ENCODE peak calls at places on chromosomes 12 and 14, in five cellular contexts. One of them, this sample, is unnamed.

GRCh38 chr14:87643005-87643404 is 350.0 kb downstream of the GALC start:
- DNase-seq in HCT116: no peak
- DNase-seq in neural crest cell: no peak
- DNase-seq in stomach: no peak
- DNase-seq in nephron progenitor cell: no peak
- DNase-seq in this sample: no peak

GRCh38 chr12:66035289-66035961 is 95.1 kb downstream of the LLPH start:
- DNase-seq in HCT116: peak; percentile 68
- DNase-seq in neural crest cell: peak; percentile 22
- DNase-seq in stomach: no peak
- DNase-seq in nephron progenitor cell: no peak
- DNase-seq in this sample: no peak

GRCh38 chr12:58918475-58918874 is 1.8 kb downstream of the LRIG3 start:
- DNase-seq in HCT116: no peak
- DNase-seq in neural crest cell: no peak
- DNase-seq in stomach: no peak
- DNase-seq in nephron progenitor cell: no peak
- DNase-seq in this sample: no peak

GRCh38 chr12:57836442-57837375 is 9.8 kb downstream of the CTDSP2 start:
- DNase-seq in HCT116: no peak
- DNase-seq in neural crest cell: no peak
- DNase-seq in stomach: peak; percentile 63
- DNase-seq in nephron progenitor cell: peak; percentile 43
- DNase-seq in this sample: no peak

GRCh38 chr14:54808326-54809161 is 94.1 kb downstream of the GCH1 start:
- DNase-seq in HCT116: no peak
- DNase-seq in neural crest cell: no peak
- DNase-seq in stomach: no peak
- DNase-seq in nephron progenitor cell: no peak
- DNase-seq in this sample: no peak

GRCh38 chr14:98114122-98114895 is 1157.7 kb downstream of the BCL11B start:
- DNase-seq in HCT116: no peak
- DNase-seq in neural crest cell: no peak
- DNase-seq in stomach: no peak
- DNase-seq in nephron progenitor cell: no peak
- DNase-seq in this sample: no peak

GRCh38 chr12:34390846-34391700 is 368.8 kb downstream of the ALG10 start:
- DNase-seq in HCT116: no peak
- DNase-seq in neural crest cell: no peak
- DNase-seq in stomach: no peak
- DNase-seq in nephron progenitor cell: no peak
- DNase-seq in this sample: no peak

GRCh38 chr14:24965934-24966593 is 83.9 kb downstream of the STXBP6 start:
- DNase-seq in HCT116: no peak
- DNase-seq in neural crest cell: no peak
- DNase-seq in stomach: peak; percentile 37
- DNase-seq in nephron progenitor cell: no peak
- DNase-seq in this sample: no peak

GRCh38 chr12:123019841-123020138 is 39.3 kb downstream of the ARL6IP4 start:
- DNase-seq in HCT116: no peak
- DNase-seq in neural crest cell: no peak
- DNase-seq in stomach: no peak
- DNase-seq in nephron progenitor cell: no peak
- DNase-seq in this sample: no peak

GRCh38 chr14:43894534-43894933 is 612.5 kb downstream of the FSCB start:
- DNase-seq in HCT116: peak; percentile 7
- DNase-seq in neural crest cell: no peak
- DNase-seq in stomach: no peak
- DNase-seq in nephron progenitor cell: no peak
- DNase-seq in this sample: peak; percentile 3

GRCh38 chr14:87971010-87971409 is 22.0 kb downstream of the GALC start:
- DNase-seq in HCT116: no peak
- DNase-seq in neural crest cell: no peak
- DNase-seq in stomach: no peak
- DNase-seq in nephron progenitor cell: no peak
- DNase-seq in this sample: no peak

GRCh38 chr12:119669744-119670472 is 2.0 kb downstream of the PRKAB1 start:
- DNase-seq in HCT116: no peak
- DNase-seq in neural crest cell: no peak
- DNase-seq in stomach: peak; percentile 84
- DNase-seq in nephron progenitor cell: no peak
- DNase-seq in this sample: peak; percentile 61

GRCh38 chr12:45281994-45282393 is 66.1 kb downstream of the ANO6 start:
- DNase-seq in HCT116: no peak
- DNase-seq in neural crest cell: no peak
- DNase-seq in stomach: no peak
- DNase-seq in nephron progenitor cell: no peak
- DNase-seq in this sample: no peak

GRCh38 chr14:70416717-70417349 is at the start of gene SYNJ2BP:
- DNase-seq in HCT116: peak; percentile 69
- DNase-seq in neural crest cell: peak; percentile 39
- DNase-seq in stomach: peak; percentile 90
- DNase-seq in nephron progenitor cell: peak; percentile 43
- DNase-seq in this sample: peak; percentile 80

GRCh38 chr12:47903151-47903611 is 1.6 kb downstream of the VDR start:
- DNase-seq in HCT116: no peak
- DNase-seq in neural crest cell: no peak
- DNase-seq in stomach: peak; percentile 53
- DNase-seq in nephron progenitor cell: no peak
- DNase-seq in this sample: no peak

GRCh38 chr12:65830305-65830704 is 6.0 kb downstream of the HMGA2 start:
- DNase-seq in HCT116: no peak
- DNase-seq in neural crest cell: no peak
- DNase-seq in stomach: no peak
- DNase-seq in nephron progenitor cell: no peak
- DNase-seq in this sample: no peak

GRCh38 chr12:46794593-46795190 is 31.1 kb downstream of the SLC38A4 start:
- DNase-seq in HCT116: no peak
- DNase-seq in neural crest cell: no peak
- DNase-seq in stomach: no peak
- DNase-seq in nephron progenitor cell: no peak
- DNase-seq in this sample: no peak

GRCh38 chr14:92883066-92883465 is 39.9 kb upstream of the CHGA start:
- DNase-seq in HCT116: no peak
- DNase-seq in neural crest cell: no peak
- DNase-seq in stomach: no peak
- DNase-seq in nephron progenitor cell: no peak
- DNase-seq in this sample: no peak

GRCh38 chr14:92880351-92880750 is 42.6 kb upstream of the CHGA start:
- DNase-seq in HCT116: no peak
- DNase-seq in neural crest cell: no peak
- DNase-seq in stomach: no peak
- DNase-seq in nephron progenitor cell: no peak
- DNase-seq in this sample: no peak

GRCh38 chr14:92877757-92878431 is 45.1 kb upstream of the CHGA start:
- DNase-seq in HCT116: no peak
- DNase-seq in neural crest cell: no peak
- DNase-seq in stomach: no peak
- DNase-seq in nephron progenitor cell: peak; percentile 46
- DNase-seq in this sample: no peak

GRCh38 chr14:92884410-92884809 is 38.5 kb upstream of the CHGA start:
- DNase-seq in HCT116: no peak
- DNase-seq in neural crest cell: no peak
- DNase-seq in stomach: no peak
- DNase-seq in nephron progenitor cell: no peak
- DNase-seq in this sample: no peak

DNA sequence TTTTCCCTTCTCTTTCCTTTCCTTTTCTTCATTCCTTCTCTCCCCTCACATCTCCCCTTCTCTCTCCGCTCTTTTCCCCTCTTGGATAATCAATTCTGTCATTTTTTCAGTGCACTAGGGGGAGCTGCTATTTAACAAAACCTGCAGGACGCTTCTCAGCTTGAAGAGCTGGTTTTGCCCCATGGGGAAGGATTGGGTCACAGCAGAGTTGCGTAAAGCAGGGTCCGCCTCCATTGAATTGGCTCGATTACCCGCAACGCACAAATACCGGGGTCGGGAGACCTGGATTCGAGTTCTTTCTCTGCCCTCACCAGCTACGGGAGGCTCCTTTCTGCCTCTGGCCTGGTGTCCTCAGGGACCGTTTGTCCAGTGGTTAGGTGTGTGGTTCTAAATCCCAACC is 42.1 kb upstream of the CHGA start:
- DNase-seq in HCT116: peak; percentile 22
- DNase-seq in neural crest cell: no peak
- DNase-seq in stomach: no peak
- DNase-seq in nephron progenitor cell: no peak
- DNase-seq in this sample: peak; percentile 19
- TF ChIP-seq CTCF in HCT116: peak; percentile 69
- TF ChIP-seq CTCF in neural crest cell: peak; percentile 50
- TF ChIP-seq CTCF in stomach: no peak
- TF ChIP-seq CTCF in nephron progenitor cell: no peak
- TF ChIP-seq CTCF in this sample: peak; percentile 67

GRCh38 chr12:104339663-104340062 is 36.1 kb downstream of the EID3 start:
- DNase-seq in HCT116: no peak
- DNase-seq in neural crest cell: no peak
- DNase-seq in stomach: no peak
- DNase-seq in nephron progenitor cell: no peak
- DNase-seq in this sample: no peak
- TF ChIP-seq CTCF in HCT116: no peak
- TF ChIP-seq CTCF in neural crest cell: no peak
- TF ChIP-seq CTCF in stomach: no peak
- TF ChIP-seq CTCF in nephron progenitor cell: no peak
- TF ChIP-seq CTCF in this sample: no peak

GRCh38 chr12:51901121-51901812 is 6.0 kb upstream of the ACVRL1 start:
- DNase-seq in HCT116: no peak
- DNase-seq in neural crest cell: no peak
- DNase-seq in stomach: no peak
- DNase-seq in nephron progenitor cell: no peak
- DNase-seq in this sample: no peak
- TF ChIP-seq CTCF in HCT116: no peak
- TF ChIP-seq CTCF in neural crest cell: no peak
- TF ChIP-seq CTCF in stomach: no peak
- TF ChIP-seq CTCF in nephron progenitor cell: no peak
- TF ChIP-seq CTCF in this sample: no peak

GRCh38 chr12:102299731-102300130 is 102.1 kb upstream of the PMCH start:
- DNase-seq in HCT116: no peak
- DNase-seq in neural crest cell: no peak
- DNase-seq in stomach: no peak
- DNase-seq in nephron progenitor cell: no peak
- DNase-seq in this sample: no peak

GRCh38 chr12:102302553-102302952 is 104.9 kb upstream of the PMCH start:
- DNase-seq in HCT116: no peak
- DNase-seq in neural crest cell: no peak
- DNase-seq in stomach: no peak
- DNase-seq in nephron progenitor cell: no peak
- DNase-seq in this sample: no peak

GRCh38 chr12:102301547-102301946 is 103.9 kb upstream of the PMCH start:
- DNase-seq in HCT116: no peak
- DNase-seq in neural crest cell: no peak
- DNase-seq in stomach: no peak
- DNase-seq in nephron progenitor cell: no peak
- DNase-seq in this sample: no peak

GRCh38 chr12:102298022-102298421 is 100.4 kb upstream of the PMCH start:
- DNase-seq in HCT116: no peak
- DNase-seq in neural crest cell: no peak
- DNase-seq in stomach: no peak
- DNase-seq in nephron progenitor cell: no peak
- DNase-seq in this sample: no peak

GRCh38 chr12:102300824-102301461 is 103.3 kb upstream of the PMCH start:
- DNase-seq in HCT116: peak; percentile 53
- DNase-seq in neural crest cell: no peak
- DNase-seq in stomach: no peak
- DNase-seq in nephron progenitor cell: no peak
- DNase-seq in this sample: peak; percentile 33
- TF ChIP-seq CTCF in HCT116: peak; percentile 39
- TF ChIP-seq CTCF in neural crest cell: peak; percentile 42
- TF ChIP-seq CTCF in stomach: peak; percentile 56
- TF ChIP-seq CTCF in nephron progenitor cell: no peak
- TF ChIP-seq CTCF in this sample: peak; percentile 55

GRCh38 chr12:31626270-31626669 is 33.2 kb upstream of the ETFBKMT start:
- DNase-seq in HCT116: no peak
- DNase-seq in neural crest cell: no peak
- DNase-seq in stomach: peak; percentile 13
- DNase-seq in nephron progenitor cell: no peak
- DNase-seq in this sample: no peak
- TF ChIP-seq CTCF in HCT116: no peak
- TF ChIP-seq CTCF in neural crest cell: no peak
- TF ChIP-seq CTCF in stomach: no peak
- TF ChIP-seq CTCF in nephron progenitor cell: no peak
- TF ChIP-seq CTCF in this sample: no peak

DNA sequence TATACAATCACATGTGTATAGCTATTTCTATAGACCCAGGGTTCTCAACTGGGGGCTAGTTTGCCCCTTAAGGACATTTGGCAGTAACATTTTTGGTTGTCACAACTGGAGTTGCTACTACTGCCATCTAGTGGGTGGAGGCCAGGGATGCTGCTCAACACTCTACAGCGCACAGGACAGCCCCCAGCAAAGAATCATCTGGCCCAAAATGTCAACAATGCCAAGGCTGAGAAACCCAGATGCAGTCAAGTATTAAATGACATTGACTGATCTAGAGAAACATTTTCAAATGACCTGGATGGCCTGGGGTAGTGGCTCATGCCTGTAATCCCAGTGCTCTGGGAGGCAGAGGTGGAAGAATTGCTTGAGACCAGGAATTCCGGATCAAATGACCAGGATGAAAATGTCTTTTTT is 5.8 kb downstream of the WSB2 start:
- DNase-seq in HCT116: no peak
- DNase-seq in neural crest cell: peak; percentile 43
- DNase-seq in stomach: peak; percentile 43
- DNase-seq in nephron progenitor cell: peak; percentile 43
- DNase-seq in this sample: no peak
- TF ChIP-seq CTCF in HCT116: no peak
- TF ChIP-seq CTCF in neural crest cell: peak; percentile 73
- TF ChIP-seq CTCF in stomach: no peak
- TF ChIP-seq CTCF in nephron progenitor cell: peak; percentile 47
- TF ChIP-seq CTCF in this sample: peak; percentile 54

GRCh38 chr12:94329366-94329765 is 130.3 kb downstream of the CEP83 start:
- DNase-seq in HCT116: no peak
- DNase-seq in neural crest cell: no peak
- DNase-seq in stomach: no peak
- DNase-seq in nephron progenitor cell: no peak
- DNase-seq in this sample: no peak
- TF ChIP-seq CTCF in HCT116: peak; percentile 25
- TF ChIP-seq CTCF in neural crest cell: no peak
- TF ChIP-seq CTCF in stomach: no peak
- TF ChIP-seq CTCF in nephron progenitor cell: no peak
- TF ChIP-seq CTCF in this sample: peak; percentile 26